ENCODE peak calls at places on chromosome 16, in six cellular contexts. S is pancreas, Q is thyroid gland, F is GM20000, X is GM13977, Y is colonic mucosa. I is an unnamed sample.

GRCh38 chr16:16150117-16150877 is 73.0 kb downstream of the ABCC6 start:
- DNase-seq in S (peak; percentile 83), Q (peak; percentile 97), F (no peak), X (no peak), Y (peak; percentile 24), I (no peak)

GRCh38 chr16:48393843-48394703 is 8.9 kb upstream of the SIAH1 start:
- DNase-seq in S (no peak), Q (no peak), F (no peak), X (no peak), Y (no peak), I (peak; percentile 26)

GRCh38 chr16:24728891-24729242 is 584 bp upstream of the TNRC6A start:
- DNase-seq in S (no peak), Q (no peak), F (peak; percentile 14), X (peak; percentile 11), Y (no peak), I (no peak)

GRCh38 chr16:1414532-1415265 is at the start of gene UNKL:
- DNase-seq in S (peak; percentile 78), Q (peak; percentile 76), F (peak; percentile 97), X (peak; percentile 96), Y (peak; percentile 81), I (peak; percentile 82)

GRCh38 chr16:31483081-31483480 is at the start of gene SLC5A2:
- DNase-seq in S (no peak), Q (no peak), F (no peak), X (no peak), Y (no peak), I (no peak)

GRCh38 chr16:64077242-64077641 is 1044.6 kb downstream of the CDH11 start:
- DNase-seq in S (no peak), Q (no peak), F (no peak), X (no peak), Y (no peak), I (no peak)

GRCh38 chr16:84625556-84625955 is 7.7 kb upstream of the COTL1 start:
- DNase-seq in S (no peak), Q (no peak), F (no peak), X (no peak), Y (no peak), I (no peak)

GRCh38 chr16:29009050-29009837 is 24.4 kb downstream of the LAT start:
- DNase-seq in S (no peak), Q (no peak), F (no peak), X (no peak), Y (no peak), I (peak; percentile 74)

GRCh38 chr16:2483160-2483559 is 8.2 kb downstream of the TBC1D24 start:
- DNase-seq in S (peak; percentile 52), Q (peak; percentile 49), F (no peak), X (no peak), Y (no peak), I (no peak)

GRCh38 chr16:82990155-82990554 is 363.4 kb downstream of the CDH13 start:
- DNase-seq in S (no peak), Q (no peak), F (no peak), X (no peak), Y (no peak), I (no peak)

GRCh38 chr16:77833906-77834599 is 45.7 kb downstream of the VAT1L start:
- DNase-seq in S (no peak), Q (no peak), F (no peak), X (no peak), Y (no peak), I (no peak)

GRCh38 chr16:12406158-12406557 is 397.5 kb downstream of the CPPED1 start:
- DNase-seq in S (no peak), Q (no peak), F (no peak), X (no peak), Y (no peak), I (no peak)

GRCh38 chr16:89633064-89633631 is 19.7 kb downstream of the DPEP1 start:
- DNase-seq in S (no peak), Q (no peak), F (no peak), X (no peak), Y (peak; percentile 31), I (no peak)

GRCh38 chr16:19375561-19376158 is 42.0 kb upstream of the TMC5 start:
- DNase-seq in S (peak; percentile 51), Q (peak; percentile 50), F (peak; percentile 72), X (peak; percentile 75), Y (peak; percentile 42), I (peak; percentile 52)

GRCh38 chr16:22670551-22670970 is 143.4 kb upstream of the HS3ST2 start:
- DNase-seq in S (no peak), Q (peak; percentile 10), F (peak; percentile 76), X (peak; percentile 61), Y (no peak), I (peak; percentile 26)

GRCh38 chr16:17470002-17470870 is 524 bp downstream of the XYLT1 start:
- DNase-seq in S (peak; percentile 33), Q (peak; percentile 24), F (peak; percentile 77), X (peak; percentile 72), Y (peak; percentile 38), I (peak; percentile 47)

GRCh38 chr16:54031107-54031760 is 255.4 kb downstream of the IRX3 start:
- DNase-seq in S (no peak), Q (no peak), F (no peak), X (no peak), Y (no peak), I (no peak)

GRCh38 chr16:46763147-46763546 is 15.0 kb upstream of the MYLK3 start:
- DNase-seq in S (no peak), Q (no peak), F (no peak), X (no peak), Y (no peak), I (no peak)

GRCh38 chr16:51818342-51818944 is 667.4 kb upstream of the SALL1 start:
- DNase-seq in S (peak; percentile 68), Q (peak; percentile 77), F (peak; percentile 12), X (peak; percentile 36), Y (peak; percentile 39), I (peak; percentile 42)

GRCh38 chr16:51035110-51035498 is 116.0 kb downstream of the SALL1 start:
- DNase-seq in S (no peak), Q (no peak), F (no peak), X (no peak), Y (no peak), I (no peak)

GRCh38 chr16:25799816-25800215 is 108.1 kb downstream of the HS3ST4 start:
- DNase-seq in S (no peak), Q (no peak), F (no peak), X (no peak), Y (no peak), I (no peak)

GRCh38 chr16:53523126-53523804 is 20.3 kb upstream of the AKTIP start:
- DNase-seq in S (no peak), Q (no peak), F (no peak), X (no peak), Y (no peak), I (no peak)

GRCh38 chr16:13041180-13041579 is 139.8 kb downstream of the SHISA9 start:
- DNase-seq in S (no peak), Q (no peak), F (no peak), X (no peak), Y (no peak), I (no peak)

GRCh38 chr16:56793504-56793903 is 63.6 kb downstream of the NUP93 start:
- DNase-seq in S (no peak), Q (peak; percentile 14), F (no peak), X (no peak), Y (no peak), I (peak; percentile 12)
- TF ChIP-seq CTCF in S (no peak), Q (no peak), F (no peak), X (peak; percentile 31), Y (no peak), I (no peak)

DNA sequence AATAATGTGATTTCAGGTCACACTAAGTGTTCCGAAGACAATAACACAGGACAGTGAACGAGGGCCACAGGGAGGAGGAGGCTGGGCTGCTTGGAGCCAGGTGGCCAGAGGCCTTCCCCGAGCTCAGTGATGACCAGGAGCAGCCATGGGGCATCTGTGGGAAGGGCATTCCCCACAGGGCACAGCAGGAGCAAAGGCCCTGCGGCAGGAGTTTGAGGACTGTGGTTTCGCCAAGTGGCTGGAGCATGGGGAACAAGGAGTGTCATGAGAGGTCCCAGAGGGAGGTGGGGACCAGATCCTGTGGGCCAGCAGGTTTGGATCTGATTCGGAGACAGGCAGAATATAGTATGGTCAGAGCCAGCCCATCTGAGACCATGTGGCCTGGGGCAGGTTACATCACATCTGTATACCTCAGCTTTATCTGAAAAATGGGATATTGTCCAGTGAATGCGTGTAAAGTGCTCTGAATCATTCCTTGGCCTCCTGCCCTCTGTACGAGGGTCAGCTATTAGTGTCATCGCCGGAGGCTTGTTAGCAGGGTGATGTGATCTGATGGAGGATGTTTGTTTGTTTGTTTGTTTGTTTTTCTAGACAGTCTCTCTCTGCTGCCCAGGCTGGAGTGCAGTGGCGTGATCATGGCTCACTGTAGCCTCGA is 176.8 kb downstream of the KATNIP start:
- DNase-seq in S (no peak), Q (no peak), F (no peak), X (no peak), Y (no peak), I (no peak)
- TF ChIP-seq CTCF in S (no peak), Q (no peak), F (no peak), X (no peak), Y (no peak), I (no peak)

DNA sequence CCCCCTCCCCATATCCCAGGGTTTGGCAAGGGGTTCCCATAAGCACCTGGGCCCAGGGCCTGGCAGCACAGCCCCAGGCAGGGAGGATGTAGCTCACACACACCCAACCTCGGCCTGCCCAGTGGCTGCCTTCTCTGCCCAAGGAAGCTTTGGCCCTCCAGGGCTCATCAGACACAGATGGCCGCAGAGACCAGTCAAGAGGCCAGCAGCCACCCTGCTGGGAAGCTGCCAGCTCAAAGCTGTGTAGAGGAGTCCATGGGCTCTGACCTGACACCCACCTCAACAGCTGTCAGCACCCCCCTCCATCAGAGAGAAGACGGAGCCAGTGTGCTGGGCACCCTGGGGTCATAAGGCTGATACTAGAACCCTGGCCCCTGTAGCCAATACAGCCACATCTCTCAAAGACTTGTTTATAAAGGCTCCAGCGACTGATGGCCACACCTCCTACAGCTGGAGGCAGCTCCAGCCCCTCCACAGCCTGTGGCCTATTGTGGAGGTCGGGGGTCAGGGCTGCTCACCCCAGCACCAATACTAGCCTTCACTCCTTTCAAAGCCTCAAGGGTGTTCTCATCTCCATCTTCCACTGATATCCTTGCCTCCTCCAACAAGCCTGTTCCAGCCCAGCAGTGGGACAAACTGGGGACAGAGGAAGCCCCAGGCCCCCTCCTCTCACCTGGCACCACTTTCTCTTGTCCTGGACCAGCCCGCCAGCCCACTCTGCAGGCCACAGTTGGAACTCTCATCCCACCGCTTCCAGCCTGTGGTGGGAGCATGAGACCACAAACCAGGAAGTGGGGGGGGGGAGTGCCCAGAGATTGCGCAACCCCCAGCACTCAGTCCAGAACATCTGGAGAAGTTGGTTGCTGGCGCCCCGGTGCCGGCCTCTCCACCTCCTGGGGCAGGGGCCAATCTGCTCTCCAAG is 2.2 kb upstream of the MPG start:
- DNase-seq in S (peak; percentile 49), Q (peak; percentile 69), F (no peak), X (no peak), Y (peak; percentile 63), I (no peak)
- TF ChIP-seq CTCF in S (no peak), Q (no peak), F (no peak), X (no peak), Y (no peak), I (no peak)

DNA sequence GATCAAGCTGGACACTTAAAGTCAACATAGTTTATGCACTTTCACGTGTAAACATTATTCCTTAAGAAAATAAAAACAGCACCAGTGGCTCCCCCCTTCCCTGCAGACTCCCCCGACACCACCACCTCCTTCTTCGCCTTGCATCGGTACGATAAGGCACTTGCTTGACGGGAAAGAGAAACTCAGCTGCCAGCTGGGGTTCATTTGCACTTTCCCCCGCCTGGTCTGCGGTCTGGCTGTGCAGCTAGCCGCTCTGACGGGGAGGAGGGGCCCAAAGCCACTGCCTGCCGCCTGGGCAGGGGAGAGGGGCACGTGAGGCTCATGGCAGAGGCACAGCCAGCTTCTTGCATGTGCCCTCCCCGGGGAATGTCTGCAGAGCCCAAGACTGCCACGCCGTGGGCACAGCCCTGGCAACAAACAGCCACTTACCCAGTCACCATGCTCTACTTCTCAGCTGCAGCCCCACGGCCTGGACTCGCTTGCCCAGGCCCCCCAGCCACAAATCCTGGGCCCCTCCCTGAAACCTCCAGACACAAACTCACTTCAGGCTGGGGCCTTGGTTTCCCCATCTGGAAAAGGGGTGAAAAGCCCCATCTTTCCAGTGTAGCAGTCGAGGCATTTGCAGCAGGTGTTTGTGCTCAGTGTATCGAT is 16.5 kb upstream of the PRM1 start:
- DNase-seq in S (peak; percentile 77), Q (peak; percentile 92), F (peak; percentile 72), X (peak; percentile 67), Y (peak; percentile 66), I (peak; percentile 85)
- TF ChIP-seq CTCF in S (peak; percentile 12), Q (no peak), F (no peak), X (peak; percentile 17), Y (no peak), I (no peak)

I was measured in activated CD8-positive, alpha-beta T cell treated with anti-CD3 and anti-CD28 coated beads for 36 hours.